ENCODE peak calls at places on chromosomes 6 and 20, in nine cellular contexts. K, G, O, T, E, D, U, F and N are unnamed samples.

GRCh38 chr6:123802351-123802696 is 1.3 kb upstream of the NKAIN2 start:
- DNase-seq in K (no peak), O (no peak), E (no peak), U (no peak), D (no peak), F (no peak), G (no peak), T (no peak), N (no peak)

GRCh38 chr20:36091561-36092423 is 62.7 kb upstream of the EPB41L1 start:
- DNase-seq in T (no peak), K (no peak), E (no peak), O (no peak), G (no peak), D (no peak), F (no peak), U (no peak), N (no peak)

GRCh38 chr20:5652626-5653573 is 97.3 kb upstream of the SHLD1 start:
- DNase-seq in G (no peak), K (peak), T (no peak), F (no peak), E (no peak), O (no peak), D (no peak), U (no peak), N (no peak)

GRCh38 chr6:35468980-35469710 is 944 bp downstream of the RPL10A start:
- DNase-seq in U (no peak), D (peak), E (no peak), K (no peak), F (no peak), G (no peak), T (no peak), O (peak), N (no peak)

GRCh38 chr6:15444881-15445280 is 199.0 kb downstream of the JARID2 start:
- DNase-seq in K (no peak), G (no peak), F (no peak), O (peak), E (no peak), U (no peak), T (no peak), D (no peak), N (no peak)

GRCh38 chr6:148431413-148431812 is 88.8 kb downstream of the SASH1 start:
- DNase-seq in D (no peak), O (no peak), F (no peak), G (no peak), K (no peak), E (no peak), T (no peak), U (no peak), N (no peak)

GRCh38 chr20:62122659-62123449 is 579 bp downstream of the LSM14B start:
- DNase-seq in O (peak), K (no peak), D (no peak), F (peak), U (no peak), G (peak), T (no peak), E (no peak), N (peak)

GRCh38 chr6:134521116-134521501 is 203.2 kb upstream of the SGK1 start:
- DNase-seq in T (no peak), K (no peak), O (no peak), D (no peak), F (no peak), U (no peak), G (no peak), E (no peak), N (no peak)

GRCh38 chr6:26048590-26048989 is 38.6 kb upstream of the HFE start:
- DNase-seq in K (no peak), D (no peak), O (no peak), F (no peak), U (no peak), T (no peak), G (no peak), E (no peak), N (no peak)

GRCh38 chr6:43804550-43805223 is 34.7 kb downstream of the VEGFA start:
- DNase-seq in U (no peak), G (no peak), O (no peak), K (no peak), T (no peak), E (no peak), D (no peak), F (no peak), N (no peak)

GRCh38 chr6:157699777-157700636 is 123.0 kb upstream of the SNX9 start:
- DNase-seq in K (no peak), U (no peak), T (no peak), E (no peak), G (no peak), D (no peak), F (no peak), O (no peak), N (no peak)

GRCh38 chr6:46677314-46677654 is 10.4 kb upstream of the TDRD6 start:
- DNase-seq in U (no peak), O (peak), G (no peak), E (no peak), K (no peak), F (no peak), T (no peak), D (no peak), N (no peak)

GRCh38 chr6:8082954-8083858 is 19.0 kb upstream of the BLOC1S5 start:
- DNase-seq in O (peak), U (peak), D (no peak), K (peak), T (no peak), E (no peak), F (peak), G (no peak), N (no peak)

GRCh38 chr6:11251553-11252358 is 19.3 kb upstream of the NEDD9 start:
- DNase-seq in G (peak), O (no peak), K (peak), U (peak), E (no peak), D (peak), F (peak), T (peak), N (no peak)

GRCh38 chr6:132218063-132218696 is 183.1 kb downstream of the MOXD1 start:
- DNase-seq in G (no peak), E (no peak), O (peak), K (peak), T (no peak), D (no peak), U (no peak), F (peak), N (no peak)

GRCh38 chr6:56483929-56484328 is 158.8 kb downstream of the DST start:
- DNase-seq in F (peak), G (no peak), E (no peak), U (no peak), D (no peak), O (no peak), K (peak), T (no peak), N (no peak)

GRCh38 chr20:63627129-63627699 is 313 bp upstream of the GMEB2 start:
- DNase-seq in F (peak), U (peak), E (peak), T (peak), O (peak), D (peak), G (peak), K (peak), N (peak)

GRCh38 chr6:34990971-34991560 is 102.0 kb downstream of the ANKS1A start:
- DNase-seq in O (no peak), D (no peak), G (no peak), K (peak), T (no peak), F (no peak), E (no peak), U (no peak), N (no peak)

GRCh38 chr6:105485456-105485855 is 82.6 kb upstream of the PREP start:
- DNase-seq in K (no peak), E (no peak), D (no peak), O (no peak), F (peak), T (no peak), G (no peak), U (peak), N (no peak)

GRCh38 chr20:50404419-50405234 is 105.6 kb upstream of the PTPN1 start:
- DNase-seq in D (no peak), T (no peak), E (no peak), O (no peak), U (no peak), F (no peak), G (no peak), K (no peak), N (no peak)

GRCh38 chr20:9442858-9443257 is 71.5 kb upstream of the LAMP5 start:
- DNase-seq in G (no peak), T (no peak), U (no peak), E (no peak), O (no peak), D (no peak), F (no peak), K (peak), N (peak)

GRCh38 chr6:47865206-47865605 is 83.4 kb downstream of the OPN5 start:
- DNase-seq in K (no peak), G (no peak), U (no peak), O (no peak), T (no peak), D (no peak), E (no peak), F (no peak), N (no peak)

GRCh38 chr6:11712760-11713159 is 65.8 kb downstream of the ADTRP start:
- DNase-seq in F (no peak), K (peak), E (no peak), T (no peak), G (no peak), O (peak), D (no peak), U (peak), N (no peak)

GRCh38 chr20:60371456-60371855 is 413.2 kb downstream of the CDH26 start:
- DNase-seq in T (no peak), D (no peak), G (no peak), U (no peak), K (no peak), E (no peak), O (no peak), F (no peak), N (no peak)

GRCh38 chr6:30990422-30991086 is 7.0 kb downstream of the MUC21 start:
- DNase-seq in T (no peak), F (no peak), K (no peak), D (no peak), O (no peak), U (no peak), E (no peak), G (no peak), N (peak)

GRCh38 chr6:36682328-36683144 is 4.0 kb downstream of the CDKN1A start:
- DNase-seq in F (no peak), G (no peak), U (peak), O (peak), T (no peak), K (no peak), E (no peak), D (peak), N (no peak)

GRCh38 chr6:105077592-105078463 is 102.0 kb downstream of the POPDC3 start:
- DNase-seq in O (peak), U (no peak), T (no peak), F (peak), G (no peak), E (no peak), D (no peak), K (peak), N (no peak)

GRCh38 chr6:31749301-31750036 is 9.7 kb downstream of the MSH5 start:
- DNase-seq in O (no peak), G (no peak), E (no peak), F (no peak), T (no peak), K (no peak), D (no peak), U (no peak), N (no peak)

GRCh38 chr20:59253779-59254319 is 46.6 kb upstream of the EDN3 start:
- DNase-seq in F (no peak), D (no peak), K (no peak), U (no peak), G (no peak), O (peak), E (no peak), T (no peak), N (no peak)

GRCh38 chr20:478949-479429 is 16.7 kb upstream of the TBC1D20 start:
- DNase-seq in T (peak), E (no peak), G (no peak), U (peak), D (no peak), O (peak), F (peak), K (peak), N (peak)

GRCh38 chr20:23435675-23436539 is 3.6 kb upstream of the CSTL1 start:
- DNase-seq in K (no peak), U (no peak), D (no peak), O (no peak), G (peak), T (no peak), E (no peak), F (no peak), N (no peak)

GRCh38 chr6:140319209-140319608 is 944.8 kb upstream of the CITED2 start:
- DNase-seq in E (no peak), U (no peak), D (no peak), F (peak), O (no peak), K (peak), G (no peak), T (no peak), N (no peak)

GRCh38 chr6:36276581-36277536 is 7.0 kb downstream of the PNPLA1 start:
- DNase-seq in G (no peak), F (no peak), O (no peak), K (no peak), D (no peak), U (no peak), T (no peak), E (no peak), N (no peak)

GRCh38 chr6:56551409-56552120 is 91.1 kb downstream of the DST start:
- DNase-seq in U (peak), E (no peak), G (peak), D (no peak), K (no peak), O (no peak), F (no peak), T (no peak), N (no peak)

GRCh38 chr6:106247293-106247692 is 78.3 kb downstream of the ATG5 start:
- DNase-seq in T (no peak), K (peak), E (no peak), F (no peak), D (no peak), U (no peak), O (no peak), G (no peak), N (no peak)

GRCh38 chr20:43844778-43845614 is 69.7 kb upstream of the TOX2 start:
- DNase-seq in D (peak), F (peak), U (no peak), T (peak), O (peak), E (no peak), G (peak), K (peak), N (no peak)

GRCh38 chr6:18280084-18280483 is 15.8 kb upstream of the DEK start:
- DNase-seq in O (no peak), K (no peak), G (no peak), U (no peak), E (no peak), T (no peak), D (no peak), F (no peak), N (no peak)

GRCh38 chr6:167676000-167676665 is 150.6 kb upstream of the AFDN start:
- DNase-seq in F (peak), T (no peak), E (no peak), K (no peak), G (no peak), U (peak), O (no peak), D (no peak), N (no peak)
- TF ChIP-seq POLR2A in F (no peak), T (no peak), E (no peak), K (no peak), G (no peak), U (no peak), O (no peak), D (no peak), N (no peak)

GRCh38 chr6:4134841-4135664 is at the start of gene ECI2:
- DNase-seq in O (peak), D (peak), G (no peak), K (peak), T (peak), F (peak), E (peak), U (peak), N (peak)
- TF ChIP-seq POLR2A in O (peak), D (peak), G (peak), K (no peak), T (peak), F (peak), E (no peak), U (peak), N (peak)

GRCh38 chr6:150573041-150573681 is 26.5 kb upstream of the PLEKHG1 start:
- DNase-seq in D (no peak), K (no peak), T (no peak), E (no peak), G (no peak), O (no peak), U (peak), F (no peak), N (no peak)
- TF ChIP-seq POLR2A in D (no peak), K (no peak), T (no peak), E (no peak), G (no peak), O (no peak), U (no peak), F (no peak), N (no peak)

GRCh38 chr20:17612287-17612974 is 42.6 kb downstream of the DSTN start:
- DNase-seq in U (peak), F (no peak), T (peak), E (no peak), D (peak), O (peak), K (peak), G (peak), N (peak)
- TF ChIP-seq POLR2A in U (no peak), F (no peak), T (no peak), E (no peak), D (no peak), O (no peak), K (peak), G (no peak), N (no peak)

GRCh38 chr20:33719989-33720709 is at the start of gene PXMP4:
- DNase-seq in F (peak), U (peak), E (peak), O (peak), D (peak), T (peak), K (peak), G (peak), N (peak)
- TF ChIP-seq POLR2A in F (peak), U (peak), E (no peak), O (peak), D (no peak), T (peak), K (no peak), G (no peak), N (peak)